ENCODE peak calls at places on chromosome 2, in six cellular contexts. E is HFF-Myc, R is kidney epithelial cell, O is cardiac muscle cell, L is BE2C, J is A549. V is an unnamed sample.

GRCh38 chr2:54664238-54664786 is 59.1 kb upstream of the EML6 start:
- DNase-seq in E (no peak), O (no peak), J (no peak), R (no peak), L (no peak), V (no peak)

GRCh38 chr2:46329803-46330775 is 32.9 kb downstream of the EPAS1 start:
- DNase-seq in E (no peak), O (no peak), J (peak), R (peak), L (no peak), V (peak)

GRCh38 chr2:13578547-13578946 is 861.8 kb downstream of the TRIB2 start:
- DNase-seq in J (no peak), L (no peak), E (no peak), O (no peak), R (no peak), V (no peak)

GRCh38 chr2:143525006-143525405 is 395.8 kb downstream of the ARHGAP15 start:
- DNase-seq in O (no peak), J (no peak), L (no peak), E (no peak), R (no peak), V (peak)

GRCh38 chr2:205924676-205925075 is 161.3 kb downstream of the INO80D start:
- DNase-seq in J (no peak), L (no peak), O (no peak), R (no peak), E (no peak), V (no peak)

GRCh38 chr2:38181802-38182517 is 106.0 kb upstream of the CYP1B1 start:
- DNase-seq in L (no peak), R (no peak), E (no peak), O (no peak), J (no peak), V (no peak)

GRCh38 chr2:133158024-133158423 is 410.2 kb downstream of the NCKAP5 start:
- DNase-seq in L (no peak), E (no peak), J (no peak), R (no peak), O (no peak), V (no peak)

GRCh38 chr2:226514895-226515294 is 284.7 kb downstream of the IRS1 start:
- DNase-seq in O (no peak), L (no peak), E (no peak), R (no peak), J (peak), V (peak)

GRCh38 chr2:241083091-241083415 is 19.0 kb downstream of the MTERF4 start:
- DNase-seq in O (no peak), L (no peak), J (no peak), E (no peak), R (no peak), V (no peak)
- TF ChIP-seq CTCF in O (no peak), L (no peak), J (no peak), E (no peak), R (no peak), V (no peak)

DNA sequence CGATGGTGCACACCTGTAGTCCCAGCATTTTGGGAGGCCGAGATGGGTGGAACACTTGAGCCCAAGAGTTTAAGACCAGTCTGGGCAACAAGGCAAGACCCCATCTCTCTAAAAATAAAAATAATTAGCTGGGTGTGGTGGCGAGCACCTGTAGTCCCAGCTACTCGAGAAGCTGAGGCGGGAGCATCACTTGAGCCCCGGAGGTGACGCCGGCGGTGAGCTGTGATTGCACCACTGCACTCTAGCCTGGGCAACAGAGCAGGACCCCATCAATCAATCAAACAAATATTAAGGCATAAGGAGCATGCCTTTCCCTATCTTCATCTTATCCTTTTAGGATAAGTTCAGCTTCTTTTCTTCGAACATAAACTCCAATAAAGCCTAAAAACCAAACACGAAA is 1.1 kb downstream of the WDSUB1 start:
- DNase-seq in O (no peak), L (no peak), E (no peak), J (no peak), R (no peak), V (no peak)
- H3K4me3 ChIP-seq in O (peak), L (no peak), E (peak), J (peak), R (peak), V (peak)

DNA sequence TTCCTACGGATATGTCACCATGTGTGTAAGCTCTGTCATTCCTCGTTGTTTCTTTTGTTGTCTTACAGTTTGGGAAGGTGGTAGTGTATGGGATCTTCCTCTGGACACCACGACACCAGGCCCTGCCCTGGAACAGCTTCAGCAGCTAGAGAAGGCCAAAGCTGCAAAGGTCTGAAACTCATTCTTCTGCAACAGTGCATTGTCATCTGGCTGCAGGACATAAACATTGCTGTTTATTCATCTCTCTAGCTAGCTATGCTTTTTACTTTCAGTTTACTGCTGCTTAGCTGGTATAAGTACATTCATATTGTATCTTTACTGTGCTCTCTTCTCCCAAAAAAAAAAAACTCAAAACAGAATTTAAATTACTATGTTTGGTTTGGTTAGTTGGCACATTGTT is 39.2 kb upstream of the KCNJ13 start:
- DNase-seq in E (no peak), O (no peak), L (no peak), R (no peak), J (no peak), V (no peak)
- TF ChIP-seq CTCF in E (no peak), O (no peak), L (no peak), R (no peak), J (no peak), V (no peak)

GRCh38 chr2:36976065-36976464 is 9.7 kb upstream of the STRN start:
- DNase-seq in L (no peak), J (no peak), R (no peak), E (no peak), O (no peak), V (no peak)
- H3K4me3 ChIP-seq in L (no peak), J (no peak), R (no peak), E (no peak), O (no peak), V (no peak)